ENCODE peak calls at places on chromosomes 6 and 20, in ten cellular contexts. W is uterus, D is AG04449, E is foreskin fibroblast, I is suprapubic skin, F is mucosa of descending colon, Z is cardiac fibroblast, O is hepatocyte, C is choroid plexus epithelial cell, B is BJ. Y is an unnamed sample.

GRCh38 chr6:35185302-35185681 is 28.5 kb upstream of the SCUBE3 start:
- DNase-seq in W (no peak), D (no peak), E (peak), I (no peak), F (no peak), Z (peak), O (peak), C (peak), B (peak), Y (peak)

GRCh38 chr6:38638941-38639497 is 710 bp downstream of the BTBD9 start:
- DNase-seq in W (no peak), D (no peak), E (peak), I (peak), F (peak), Z (peak), O (peak), C (peak), B (no peak), Y (peak)

GRCh38 chr6:29676981-29677601 is 3.9 kb downstream of the ZFP57 start:
- DNase-seq in W (no peak), D (no peak), E (peak), I (no peak), F (no peak), Z (peak), O (no peak), C (peak), B (no peak), Y (peak)

GRCh38 chr6:121216928-121217327 is 117.4 kb downstream of the TBC1D32 start:
- DNase-seq in W (no peak), D (peak), E (peak), I (no peak), F (no peak), Z (peak), O (no peak), C (peak), B (no peak), Y (peak)

GRCh38 chr6:33126101-33126714 is 50.4 kb downstream of the HLA-DPB1 start:
- DNase-seq in W (peak), D (no peak), E (peak), I (no peak), F (peak), Z (peak), O (peak), C (peak), B (no peak), Y (peak)

GRCh38 chr20:1324598-1325172 is 4.3 kb downstream of the SDCBP2 start:
- DNase-seq in W (no peak), D (no peak), E (peak), I (peak), F (no peak), Z (peak), O (no peak), C (peak), B (no peak), Y (peak)

GRCh38 chr6:131980791-131981623 is 29.8 kb upstream of the CCN2 start:
- DNase-seq in W (no peak), D (no peak), E (peak), I (no peak), F (peak), Z (peak), O (peak), C (no peak), B (no peak), Y (no peak)

GRCh38 chr6:81228912-81229540 is 523.5 kb downstream of the TENT5A start:
- DNase-seq in W (no peak), D (peak), E (peak), I (no peak), F (no peak), Z (peak), O (no peak), C (peak), B (no peak), Y (peak)

GRCh38 chr6:77425216-77425615 is 38.1 kb downstream of the HTR1B start:
- DNase-seq in W (no peak), D (no peak), E (peak), I (no peak), F (no peak), Z (peak), O (no peak), C (peak), B (no peak), Y (no peak)

GRCh38 chr20:58251979-58252591 is 23.6 kb upstream of the ANKRD60 start:
- DNase-seq in W (no peak), D (peak), E (peak), I (no peak), F (no peak), Z (peak), O (peak), C (peak), B (peak), Y (peak)

GRCh38 chr20:62020935-62021701 is 44.6 kb downstream of the TAF4 start:
- DNase-seq in W (peak), D (no peak), E (peak), I (no peak), F (no peak), Z (peak), O (no peak), C (peak), B (no peak), Y (peak)

GRCh38 chr20:25148181-25148981 is 47.1 kb upstream of the ENTPD6 start:
- DNase-seq in W (peak), D (no peak), E (peak), I (no peak), F (peak), Z (peak), O (no peak), C (peak), B (no peak), Y (peak)

GRCh38 chr20:14494355-14494754 is 156.9 kb upstream of the FLRT3 start:
- DNase-seq in W (no peak), D (no peak), E (no peak), I (no peak), F (no peak), Z (no peak), O (no peak), C (no peak), B (no peak), Y (no peak)

GRCh38 chr6:28357036-28357435 is 7.3 kb downstream of the ZKSCAN3 start:
- DNase-seq in W (no peak), D (no peak), E (no peak), I (no peak), F (no peak), Z (peak), O (peak), C (peak), B (no peak), Y (no peak)

GRCh38 chr20:59165794-59166709 is 2.4 kb downstream of the ZNF831 start:
- DNase-seq in W (no peak), D (no peak), E (no peak), I (no peak), F (peak), Z (no peak), O (no peak), C (no peak), B (no peak), Y (no peak)

GRCh38 chr20:50916257-50916656 is 15.0 kb downstream of the ADNP start:
- DNase-seq in W (no peak), D (no peak), E (peak), I (no peak), F (peak), Z (peak), O (peak), C (peak), B (no peak), Y (no peak)

GRCh38 chr6:2794171-2794730 is 29.1 kb downstream of the WRNIP1 start:
- DNase-seq in W (no peak), D (no peak), E (peak), I (no peak), F (no peak), Z (peak), O (no peak), C (peak), B (no peak), Y (no peak)

GRCh38 chr6:22972771-22973170 is 403.4 kb downstream of the HDGFL1 start:
- DNase-seq in W (no peak), D (no peak), E (no peak), I (no peak), F (no peak), Z (no peak), O (no peak), C (peak), B (no peak), Y (no peak)

GRCh38 chr6:131949909-131950766 is 1.0 kb downstream of the CCN2 start:
- DNase-seq in W (peak), D (peak), E (peak), I (peak), F (peak), Z (peak), O (peak), C (peak), B (peak), Y (peak)

GRCh38 chr6:4587171-4587570 is 189.0 kb upstream of the CDYL start:
- DNase-seq in W (no peak), D (no peak), E (no peak), I (no peak), F (no peak), Z (peak), O (no peak), C (no peak), B (no peak), Y (no peak)

GRCh38 chr20:44613575-44613974 is 31.2 kb downstream of the PKIG start:
- DNase-seq in W (no peak), D (no peak), E (no peak), I (no peak), F (no peak), Z (no peak), O (no peak), C (no peak), B (no peak), Y (no peak)

GRCh38 chr6:137871299-137871698 is 4.2 kb downstream of the TNFAIP3 start:
- DNase-seq in W (no peak), D (no peak), E (no peak), I (no peak), F (no peak), Z (peak), O (no peak), C (no peak), B (no peak), Y (no peak)

GRCh38 chr6:108002365-108003221 is 44.6 kb upstream of the SEC63 start:
- DNase-seq in W (no peak), D (no peak), E (peak), I (no peak), F (peak), Z (no peak), O (peak), C (peak), B (no peak), Y (no peak)

GRCh38 chr20:46221271-46221670 is 87.0 kb downstream of the CDH22 start:
- DNase-seq in W (no peak), D (no peak), E (no peak), I (no peak), F (no peak), Z (no peak), O (no peak), C (no peak), B (no peak), Y (no peak)

GRCh38 chr6:106069478-106069877 is 16.7 kb upstream of the PRDM1 start:
- DNase-seq in W (no peak), D (peak), E (peak), I (no peak), F (peak), Z (peak), O (peak), C (peak), B (no peak), Y (peak)

GRCh38 chr20:35992713-35993335 is 24.4 kb downstream of the CNBD2 start:
- DNase-seq in W (peak), D (no peak), E (peak), I (no peak), F (peak), Z (peak), O (peak), C (peak), B (no peak), Y (peak)

GRCh38 chr20:3786126-3786484 is 435 bp downstream of the CENPB start:
- DNase-seq in W (peak), D (no peak), E (peak), I (peak), F (peak), Z (peak), O (peak), C (peak), B (no peak), Y (peak)

GRCh38 chr20:50274570-50275430 is 84.2 kb downstream of the CEBPB start:
- DNase-seq in W (no peak), D (no peak), E (no peak), I (no peak), F (peak), Z (no peak), O (no peak), C (no peak), B (no peak), Y (no peak)

GRCh38 chr6:124002377-124003081 is 198.9 kb downstream of the NKAIN2 start:
- DNase-seq in W (no peak), D (no peak), E (peak), I (no peak), F (no peak), Z (no peak), O (peak), C (peak), B (no peak), Y (peak)

GRCh38 chr6:144007779-144008500 is at the start of gene PLAGL1:
- DNase-seq in W (peak), D (no peak), E (peak), I (peak), F (peak), Z (peak), O (peak), C (peak), B (no peak), Y (peak)

GRCh38 chr6:115969930-115970273 is 90.8 kb downstream of the FRK start:
- DNase-seq in W (no peak), D (peak), E (peak), I (no peak), F (no peak), Z (peak), O (no peak), C (no peak), B (no peak), Y (peak)

DNA sequence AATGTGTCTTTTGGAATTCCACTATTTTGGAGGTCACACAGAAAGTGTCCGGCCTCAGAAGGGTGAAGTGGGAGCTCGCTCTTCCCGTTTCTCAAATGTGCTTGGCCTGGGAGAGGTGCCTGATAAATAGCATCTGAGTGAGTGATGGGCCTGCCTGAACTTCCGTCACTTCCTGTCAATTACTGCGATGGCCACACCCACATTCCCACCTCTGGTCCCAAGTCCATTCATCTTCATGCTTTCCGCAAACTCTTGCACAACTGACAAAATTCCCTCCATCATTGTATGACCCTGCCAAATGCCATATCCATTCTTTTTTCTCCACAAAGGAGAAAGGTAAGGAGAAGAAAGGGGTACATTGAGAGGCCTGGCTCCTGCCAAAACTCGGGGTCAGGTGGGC is 169.0 kb downstream of the QKI start:
- DNase-seq in W (no peak), D (no peak), E (no peak), I (no peak), F (no peak), Z (no peak), O (no peak), C (no peak), B (no peak), Y (no peak)
- H3K4me3 ChIP-seq in W (no peak), D (no peak), E (no peak), I (no peak), F (no peak), Z (no peak), O (no peak), C (no peak), B (no peak), Y (no peak)

DNA sequence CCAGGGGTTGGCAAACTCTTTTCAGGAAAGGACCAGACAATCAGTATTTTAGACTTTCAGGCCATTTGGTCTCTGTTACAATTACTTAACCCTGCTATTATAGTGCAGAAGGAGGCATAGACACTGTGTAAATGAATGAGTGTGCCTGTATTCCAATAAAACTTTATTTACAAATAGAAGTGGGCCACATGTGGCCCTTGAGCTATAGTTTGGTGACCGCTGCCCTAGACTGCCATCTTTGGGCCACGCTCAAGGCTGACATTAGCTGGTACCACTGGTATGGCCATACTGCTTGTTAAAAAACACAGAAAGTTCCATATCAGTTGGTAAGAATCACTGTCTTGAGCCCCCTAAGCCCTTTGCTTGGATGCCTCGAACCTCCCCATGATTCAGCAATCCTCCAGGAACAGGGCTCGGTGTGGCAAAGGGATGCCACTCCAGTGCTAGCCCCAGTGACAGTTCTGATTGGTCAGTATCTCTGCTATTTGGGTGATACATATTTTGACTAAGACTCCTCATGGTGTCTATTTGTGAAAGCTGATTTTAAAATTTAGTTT is 23.3 kb upstream of the SNRNP48 start:
- DNase-seq in W (no peak), D (no peak), E (no peak), I (no peak), F (no peak), Z (no peak), O (no peak), C (no peak), B (no peak), Y (no peak)
- TF ChIP-seq CTCF in W (no peak), D (no peak), E (no peak), I (no peak), F (no peak), Z (no peak), O (no peak), C (no peak), B (no peak), Y (no peak)

GRCh38 chr6:73652637-73653570 is 888 bp downstream of the SLC17A5 start:
- DNase-seq in W (peak), D (no peak), E (peak), I (no peak), F (peak), Z (peak), O (peak), C (peak), B (no peak), Y (peak)
- H3K4me3 ChIP-seq in W (peak), D (peak), E (peak), I (peak), F (peak), Z (peak), O (peak), C (peak), B (peak), Y (peak)

GRCh38 chr20:17287503-17287902 is 60.7 kb downstream of the PCSK2 start:
- DNase-seq in W (no peak), D (no peak), E (no peak), I (no peak), F (no peak), Z (no peak), O (no peak), C (no peak), B (no peak), Y (no peak)
- TF ChIP-seq CTCF in W (no peak), D (no peak), E (peak), I (no peak), F (no peak), Z (peak), O (peak), C (no peak), B (peak), Y (no peak)

GRCh38 chr20:5608104-5608447 is 142.1 kb upstream of the SHLD1 start:
- DNase-seq in W (no peak), D (no peak), E (no peak), I (no peak), F (no peak), Z (no peak), O (no peak), C (no peak), B (no peak), Y (no peak)
- H3K4me3 ChIP-seq in W (no peak), D (peak), E (peak), I (peak), F (no peak), Z (peak), O (no peak), C (peak), B (peak), Y (peak)

GRCh38 chr6:169099411-169100202 is 154.0 kb downstream of the THBS2 start:
- DNase-seq in W (no peak), D (no peak), E (peak), I (no peak), F (no peak), Z (peak), O (peak), C (peak), B (no peak), Y (peak)
- TF ChIP-seq CTCF in W (no peak), D (no peak), E (peak), I (no peak), F (no peak), Z (peak), O (peak), C (peak), B (peak), Y (peak)

DNA sequence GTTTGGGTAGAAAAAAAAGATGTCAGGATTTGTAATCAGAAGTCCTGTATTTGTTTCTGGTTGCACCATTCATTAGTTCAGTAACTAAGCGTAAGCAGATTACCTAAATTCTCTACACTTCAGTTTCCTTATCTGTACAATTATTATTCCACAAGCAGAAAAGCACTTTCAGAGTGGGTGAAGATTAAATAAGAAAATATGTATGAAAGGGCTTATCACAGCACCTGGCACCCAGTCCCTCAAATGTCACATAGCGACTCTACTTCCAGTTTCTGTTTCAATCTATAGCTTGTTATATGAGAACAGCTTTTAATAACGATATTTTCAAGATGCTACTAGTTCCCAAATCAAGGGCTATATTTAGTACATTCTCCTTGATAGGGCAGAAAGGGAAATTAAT is 31.4 kb downstream of the RGS17 start:
- DNase-seq in W (no peak), D (no peak), E (no peak), I (no peak), F (no peak), Z (no peak), O (no peak), C (no peak), B (no peak), Y (no peak)
- H3K4me3 ChIP-seq in W (no peak), D (no peak), E (no peak), I (no peak), F (no peak), Z (no peak), O (no peak), C (no peak), B (no peak), Y (no peak)

GRCh38 chr6:138989098-138989983 is 1.3 kb upstream of the REPS1 start:
- DNase-seq in W (no peak), D (no peak), E (no peak), I (no peak), F (no peak), Z (no peak), O (no peak), C (no peak), B (no peak), Y (no peak)

GRCh38 chr6:138986578-138986977 is 1.5 kb downstream of the REPS1 start:
- DNase-seq in W (no peak), D (no peak), E (peak), I (no peak), F (no peak), Z (no peak), O (no peak), C (peak), B (no peak), Y (peak)

GRCh38 chr6:138987643-138988468 is at the start of gene REPS1:
- DNase-seq in W (peak), D (no peak), E (peak), I (peak), F (peak), Z (peak), O (peak), C (peak), B (no peak), Y (peak)

GRCh38 chr6:138987299-138987642 is 782 bp downstream of the REPS1 start:
- DNase-seq in W (peak), D (no peak), E (no peak), I (no peak), F (peak), Z (no peak), O (no peak), C (no peak), B (no peak), Y (no peak)

DNA sequence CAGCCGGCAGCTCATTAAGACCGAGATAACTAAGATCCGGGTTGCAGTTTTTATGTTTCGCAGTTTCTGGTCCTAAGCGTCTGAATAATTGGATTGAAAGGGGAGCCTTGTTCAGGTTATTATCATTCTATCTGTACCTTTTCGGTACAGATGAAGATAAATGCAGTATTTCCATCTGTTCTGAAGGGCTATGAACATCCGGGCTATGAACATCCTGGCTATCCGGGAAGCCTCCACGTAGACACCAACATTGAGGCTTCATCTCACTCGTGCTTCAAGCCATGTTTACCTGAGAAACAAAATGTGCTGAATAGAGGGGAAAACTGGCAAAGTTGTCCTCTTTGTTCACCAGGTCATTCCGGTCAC is 399 bp upstream of the REPS1 start:
- DNase-seq in W (no peak), D (no peak), E (no peak), I (no peak), F (no peak), Z (no peak), O (no peak), C (peak), B (no peak), Y (no peak)
- TF ChIP-seq CTCF in W (no peak), D (no peak), E (no peak), I (no peak), F (no peak), Z (no peak), O (no peak), C (no peak), B (no peak), Y (no peak)

GRCh38 chr6:6723792-6724318 is 135.3 kb downstream of the LY86 start:
- DNase-seq in W (no peak), D (no peak), E (no peak), I (no peak), F (no peak), Z (no peak), O (peak), C (no peak), B (no peak), Y (no peak)
- H3K4me3 ChIP-seq in W (peak), D (no peak), E (no peak), I (peak), F (no peak), Z (no peak), O (no peak), C (peak), B (no peak), Y (no peak)